ENCODE peak calls at places on chromosome 13, in seven cellular contexts. C is pancreas, U is HepG2, K is psoas muscle, S is left lung, A is upper lobe of right lung, M is A549. Z is an unnamed sample.
A peak's percentile ranks its signal among the peaks of the same experiment; 100 is the strongest.

GRCh38 chr13:34343413-34343812 is 525.5 kb downstream of the RFC3 start:
- ATAC-seq in C (no peak), U (no peak), K (no peak), S (no peak), A (no peak), M (no peak), Z (no peak)

GRCh38 chr13:45592758-45593157 is 22.8 kb downstream of the ERICH6B start:
- ATAC-seq in C (no peak), U (no peak), K (no peak), S (no peak), A (no peak), M (no peak), Z (no peak)

GRCh38 chr13:44760434-44760833 is 184.3 kb upstream of the TSC22D1 start:
- ATAC-seq in C (peak; percentile 9), U (no peak), K (peak; percentile 23), S (peak; percentile 50), A (peak; percentile 62), M (no peak), Z (no peak)

GRCh38 chr13:58953638-58954037 is 1210.1 kb downstream of the DIAPH3 start:
- ATAC-seq in C (no peak), U (no peak), K (no peak), S (no peak), A (no peak), M (no peak), Z (no peak)

GRCh38 chr13:98307744-98308524 is 130.9 kb upstream of the RNF113B start:
- ATAC-seq in C (peak; percentile 51), U (peak; percentile 32), K (no peak), S (peak; percentile 61), A (peak; percentile 62), M (no peak), Z (no peak)

GRCh38 chr13:27476943-27477681 is 26.7 kb upstream of the MTIF3 start:
- ATAC-seq in C (peak; percentile 89), U (peak; percentile 96), K (no peak), S (peak; percentile 84), A (peak; percentile 57), M (peak; percentile 96), Z (no peak)

GRCh38 chr13:34420975-34421719 is 520.9 kb upstream of the NBEA start:
- ATAC-seq in C (no peak), U (no peak), K (no peak), S (no peak), A (no peak), M (no peak), Z (no peak)

GRCh38 chr13:98599502-98600328 is 22.8 kb upstream of the STK24 start:
- ATAC-seq in C (peak; percentile 89), U (peak; percentile 94), K (no peak), S (no peak), A (no peak), M (peak; percentile 51), Z (no peak)

GRCh38 chr13:99237981-99238662 is 20.1 kb downstream of the GPR18 start:
- ATAC-seq in C (peak; percentile 56), U (no peak), K (no peak), S (no peak), A (no peak), M (no peak), Z (no peak)

GRCh38 chr13:34466301-34466700 is 475.8 kb upstream of the NBEA start:
- ATAC-seq in C (no peak), U (no peak), K (no peak), S (peak; percentile 91), A (peak; percentile 66), M (no peak), Z (no peak)

GRCh38 chr13:43569688-43570087 is 217.1 kb downstream of the ENOX1 start:
- ATAC-seq in C (no peak), U (no peak), K (no peak), S (no peak), A (no peak), M (no peak), Z (peak; percentile 46)

GRCh38 chr13:43574601-43575000 is 212.2 kb downstream of the ENOX1 start:
- ATAC-seq in C (no peak), U (no peak), K (no peak), S (no peak), A (no peak), M (no peak), Z (no peak)

GRCh38 chr13:43573787-43574562 is 212.8 kb downstream of the ENOX1 start:
- ATAC-seq in C (no peak), U (no peak), K (no peak), S (no peak), A (no peak), M (no peak), Z (no peak)

GRCh38 chr13:43572601-43573360 is 214.0 kb downstream of the ENOX1 start:
- ATAC-seq in C (no peak), U (no peak), K (no peak), S (no peak), A (no peak), M (no peak), Z (no peak)

DNA sequence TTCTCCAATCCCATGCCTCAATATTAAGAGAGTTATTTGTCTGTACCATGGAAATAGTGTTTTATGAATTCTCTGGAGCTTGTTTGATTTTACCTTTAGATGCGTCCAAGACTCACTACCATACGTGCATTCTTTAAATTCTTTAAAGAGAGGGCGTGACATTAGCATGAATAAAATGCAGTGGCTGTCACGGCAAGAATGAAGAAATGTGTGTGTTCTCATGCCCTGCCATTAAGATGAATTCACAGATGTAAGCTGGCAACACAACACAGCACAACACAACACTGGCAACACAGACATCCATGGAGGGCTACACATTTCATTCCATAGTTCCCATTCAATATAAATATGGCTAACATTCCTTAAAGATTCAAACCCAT is 213.4 kb downstream of the ENOX1 start:
- ATAC-seq in C (no peak), U (no peak), K (no peak), S (peak; percentile 40), A (no peak), M (no peak), Z (no peak)
- H3K4me3 ChIP-seq in C (no peak overlapping the region), U (no peak overlapping the region), K (no peak overlapping the region), S (no peak overlapping the region), A (no peak overlapping the region), M (no peak overlapping the region), Z (no peak overlapping the region)

DNA sequence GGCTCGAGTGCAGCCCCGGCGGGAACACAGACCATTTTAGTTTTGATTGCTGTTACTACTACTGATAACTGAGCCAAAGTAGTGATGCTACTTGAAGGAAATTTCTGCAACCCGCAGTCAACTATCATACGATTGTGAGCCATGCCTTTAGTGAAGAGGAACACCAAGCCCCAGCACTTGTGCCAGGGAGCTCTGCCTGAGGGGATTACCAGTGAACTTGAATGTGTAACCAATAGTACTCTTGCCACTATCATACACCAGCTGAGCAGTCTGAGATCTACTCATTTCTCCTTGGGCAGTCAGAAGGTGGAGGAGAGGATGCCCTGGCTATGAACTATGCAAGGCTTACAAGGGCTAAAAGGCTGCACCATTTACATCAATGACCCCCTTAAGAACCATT is 49.0 kb upstream of the N4BP2L1 start:
- ATAC-seq in C (no peak), U (no peak), K (peak; percentile 81), S (no peak), A (no peak), M (no peak), Z (no peak)
- H3K4me3 ChIP-seq in C (no peak overlapping the region), U (no peak overlapping the region), K (no peak overlapping the region), S (no peak overlapping the region), A (no peak overlapping the region), M (no peak overlapping the region), Z (no peak overlapping the region)

GRCh38 chr13:60165391-60166099 is 1.8 kb upstream of the DIAPH3 start:
- ATAC-seq in C (peak; percentile 33), U (no peak), K (no peak), S (no peak), A (no peak), M (no peak), Z (no peak)
- H3K4me3 ChIP-seq in C (peak overlapping the region; percentile 52), U (no peak overlapping the region), K (peak overlapping the region; percentile 73), S (no peak overlapping the region), A (no peak overlapping the region), M (no peak overlapping the region), Z (no peak overlapping the region)

GRCh38 chr13:110809871-110810486 is 96.5 kb downstream of the ING1 start:
- ATAC-seq in C (peak; percentile 24), U (no peak), K (no peak), S (no peak), A (no peak), M (no peak), Z (no peak)

GRCh38 chr13:110807546-110807945 is 94.0 kb downstream of the ING1 start:
- ATAC-seq in C (no peak), U (no peak), K (no peak), S (no peak), A (peak; percentile 23), M (no peak), Z (no peak)

GRCh38 chr13:110811751-110812110 is 98.2 kb downstream of the ING1 start:
- ATAC-seq in C (no peak), U (no peak), K (no peak), S (no peak), A (no peak), M (no peak), Z (no peak)

GRCh38 chr13:110811008-110811720 is 97.7 kb downstream of the ING1 start:
- ATAC-seq in C (no peak), U (no peak), K (no peak), S (no peak), A (no peak), M (peak; percentile 31), Z (no peak)

GRCh38 chr13:110806636-110807035 is 93.1 kb downstream of the ING1 start:
- ATAC-seq in C (no peak), U (no peak), K (no peak), S (no peak), A (no peak), M (no peak), Z (no peak)
- H3K4me3 ChIP-seq in C (no peak overlapping the region), U (no peak overlapping the region), K (no peak overlapping the region), S (no peak overlapping the region), A (no peak overlapping the region), M (no peak overlapping the region), Z (no peak overlapping the region)